ENCODE peak calls at places on chromosomes 4 and X, in eight cellular contexts. G is activated CD4-positive, CD25-positive, alpha-beta regulatory T cell; M is heart right ventricle; Q is progenitor cell of endocrine pancreas; K is tibial artery; P is effector memory CD8-positive, alpha-beta T cell; T is stimulated activated CD4-positive, alpha-beta T cell treated with anti-CD3 and anti-CD28 coated beads, Interleukin-1b, Interleukin-23, amount 100 ng/mL, for 1 hour; E is amygdala. I is an unnamed sample.

GRCh38 chr4:89249716-89250361 is 57.8 kb downstream of the GPRIN3 start:
- DNase-seq in Q (no peak), K (no peak), G (no peak), M (no peak), E (no peak), P (no peak), T (no peak), I (no peak)

GRCh38 chrX:10618911-10619310 is 1.5 kb downstream of the MID1 start:
- DNase-seq in K (no peak), E (no peak), P (no peak), M (no peak), T (no peak), Q (no peak), G (no peak), I (no peak)

GRCh38 chr4:98564847-98565246 is 93.6 kb downstream of the TSPAN5 start:
- DNase-seq in Q (no peak), P (no peak), K (no peak), G (no peak), T (no peak), M (no peak), E (no peak), I (no peak)

GRCh38 chr4:118736867-118737266 is 51.7 kb downstream of the METTL14 start:
- DNase-seq in K (no peak), P (no peak), E (no peak), G (no peak), M (no peak), Q (no peak), T (no peak), I (no peak)

GRCh38 chr4:94304365-94304971 is 38.2 kb downstream of the HPGDS start:
- DNase-seq in T (no peak), K (no peak), E (no peak), Q (no peak), M (no peak), G (no peak), P (no peak), I (peak)

GRCh38 chrX:39975094-39975865 is 122.5 kb downstream of the BCOR start:
- DNase-seq in E (no peak), G (no peak), P (no peak), M (no peak), Q (no peak), T (no peak), K (no peak), I (peak)

GRCh38 chr4:85478576-85478975 is 3.6 kb downstream of the ARHGAP24 start:
- DNase-seq in P (no peak), T (no peak), Q (no peak), K (no peak), E (no peak), M (no peak), G (no peak), I (no peak)

GRCh38 chrX:154445776-154446175 is 1.8 kb downstream of the FAM50A start:
- DNase-seq in Q (no peak), K (no peak), G (no peak), M (no peak), T (no peak), E (no peak), P (no peak), I (no peak)

GRCh38 chr4:104967034-104967401 is 179.7 kb upstream of the TET2 start:
- DNase-seq in E (no peak), Q (no peak), M (no peak), T (no peak), P (no peak), K (no peak), G (no peak), I (peak)

GRCh38 chr4:4801013-4801412 is 58.5 kb upstream of the MSX1 start:
- DNase-seq in Q (no peak), E (no peak), T (no peak), K (no peak), M (no peak), G (no peak), P (no peak), I (no peak)

GRCh38 chr4:87150498-87151261 is 69.7 kb downstream of the KLHL8 start:
- DNase-seq in M (peak), P (peak), T (peak), Q (peak), K (peak), G (peak), E (peak), I (peak)

GRCh38 chr4:110621839-110622751 is 782 bp downstream of the PITX2 start:
- DNase-seq in T (no peak), K (no peak), Q (no peak), M (no peak), G (no peak), E (no peak), P (no peak), I (no peak)

GRCh38 chrX:44828008-44828605 is 15.7 kb upstream of the DUSP21 start:
- DNase-seq in E (no peak), T (no peak), G (no peak), M (no peak), K (no peak), P (no peak), Q (no peak), I (peak)

GRCh38 chrX:153564047-153564606 is 34.8 kb downstream of the CCNQ start:
- DNase-seq in M (peak), P (no peak), E (no peak), G (no peak), Q (no peak), K (no peak), T (no peak), I (no peak)

GRCh38 chr4:1766336-1767057 is 26.6 kb upstream of the FGFR3 start:
- DNase-seq in Q (no peak), G (no peak), E (no peak), K (no peak), T (no peak), M (no peak), P (no peak), I (no peak)

GRCh38 chr4:168713193-168713592 is 216.3 kb downstream of the PALLD start:
- DNase-seq in T (no peak), G (no peak), M (no peak), E (no peak), K (no peak), Q (no peak), P (no peak), I (no peak)

GRCh38 chr4:52939739-52940138 is 77.6 kb downstream of the RASL11B start:
- DNase-seq in M (no peak), Q (no peak), G (no peak), T (no peak), K (no peak), E (no peak), P (no peak), I (no peak)

GRCh38 chr4:33911951-33912350 is 2332.4 kb downstream of the ARAP2 start:
- DNase-seq in E (no peak), G (no peak), Q (no peak), M (no peak), P (no peak), K (no peak), T (no peak), I (peak)

GRCh38 chr4:62457356-62457755 is 1257.2 kb downstream of the ADGRL3 start:
- DNase-seq in M (no peak), Q (no peak), K (no peak), P (no peak), T (no peak), G (no peak), E (no peak), I (no peak)

GRCh38 chr4:119314356-119314755 is 7.6 kb downstream of the FABP2 start:
- DNase-seq in G (no peak), K (no peak), E (no peak), M (peak), T (no peak), Q (no peak), P (no peak), I (peak)

GRCh38 chr4:145473203-145473602 is 8.4 kb upstream of the SMAD1 start:
- DNase-seq in P (no peak), E (no peak), Q (no peak), T (no peak), K (no peak), G (no peak), M (no peak), I (no peak)

GRCh38 chr4:176563591-176563990 is 229.1 kb downstream of the VEGFC start:
- DNase-seq in G (no peak), Q (no peak), E (no peak), T (no peak), K (no peak), M (no peak), P (no peak), I (peak)

GRCh38 chr4:181939199-181939945 is 303.8 kb upstream of the TENM3 start:
- DNase-seq in Q (no peak), G (no peak), M (no peak), K (no peak), T (no peak), E (no peak), P (no peak), I (peak)

GRCh38 chr4:89123418-89123817 is 12.1 kb downstream of the TIGD2 start:
- DNase-seq in P (no peak), M (no peak), E (no peak), Q (no peak), G (no peak), T (no peak), K (no peak), I (peak)

GRCh38 chr4:146032234-146032860 is 93.7 kb upstream of the ZNF827 start:
- DNase-seq in P (no peak), M (no peak), K (no peak), Q (no peak), G (no peak), T (no peak), E (no peak), I (no peak)

GRCh38 chr4:139617702-139618490 is 47.7 kb upstream of the MGST2 start:
- DNase-seq in P (no peak), E (no peak), K (no peak), G (no peak), Q (no peak), M (no peak), T (no peak), I (no peak)

GRCh38 chrX:105945266-105945665 is 93.3 kb downstream of the SERPINA7 start:
- DNase-seq in G (no peak), M (no peak), Q (no peak), T (no peak), P (no peak), K (no peak), E (no peak), I (no peak)